ENCODE peak calls at places on chromosome 7, in six cellular contexts. One of them, this sample, is unnamed.

GRCh38 chr7:142788303-142789286 is 17.8 kb downstream of the PRSS2 start:
- DNase-seq in EL: no peak
- DNase-seq in C1 segment of cervical spinal cord: no peak
- DNase-seq in stimulated activated CD8-positive, alpha-beta memory T cell treated with anti-CD3 and anti-CD28 coated beads, Interleukin-2, amount 100 ng/mL, for 1 hour: no peak
- DNase-seq in sigmoid colon: no peak
- DNase-seq in GM18507: no peak
- DNase-seq in this sample: peak

GRCh38 chr7:77428777-77429231 is 12.7 kb upstream of the GSAP start:
- DNase-seq in EL: no peak
- DNase-seq in C1 segment of cervical spinal cord: no peak
- DNase-seq in stimulated activated CD8-positive, alpha-beta memory T cell treated with anti-CD3 and anti-CD28 coated beads, Interleukin-2, amount 100 ng/mL, for 1 hour: no peak
- DNase-seq in sigmoid colon: no peak
- DNase-seq in GM18507: no peak
- DNase-seq in this sample: no peak

GRCh38 chr7:107284911-107285479 is 116.2 kb downstream of the HBP1 start:
- DNase-seq in EL: no peak
- DNase-seq in C1 segment of cervical spinal cord: no peak
- DNase-seq in stimulated activated CD8-positive, alpha-beta memory T cell treated with anti-CD3 and anti-CD28 coated beads, Interleukin-2, amount 100 ng/mL, for 1 hour: no peak
- DNase-seq in sigmoid colon: no peak
- DNase-seq in GM18507: no peak
- DNase-seq in this sample: no peak

GRCh38 chr7:82122290-82122689 is 321.3 kb downstream of the CACNA2D1 start:
- DNase-seq in EL: no peak
- DNase-seq in C1 segment of cervical spinal cord: no peak
- DNase-seq in stimulated activated CD8-positive, alpha-beta memory T cell treated with anti-CD3 and anti-CD28 coated beads, Interleukin-2, amount 100 ng/mL, for 1 hour: no peak
- DNase-seq in sigmoid colon: no peak
- DNase-seq in GM18507: no peak
- DNase-seq in this sample: no peak

GRCh38 chr7:1288390-1288995 is 55.8 kb downstream of the UNCX start:
- DNase-seq in EL: no peak
- DNase-seq in C1 segment of cervical spinal cord: no peak
- DNase-seq in stimulated activated CD8-positive, alpha-beta memory T cell treated with anti-CD3 and anti-CD28 coated beads, Interleukin-2, amount 100 ng/mL, for 1 hour: no peak
- DNase-seq in sigmoid colon: no peak
- DNase-seq in GM18507: no peak
- DNase-seq in this sample: no peak

GRCh38 chr7:116249969-116250553 is 39.7 kb downstream of the TES start:
- DNase-seq in EL: peak
- DNase-seq in C1 segment of cervical spinal cord: no peak
- DNase-seq in stimulated activated CD8-positive, alpha-beta memory T cell treated with anti-CD3 and anti-CD28 coated beads, Interleukin-2, amount 100 ng/mL, for 1 hour: no peak
- DNase-seq in sigmoid colon: no peak
- DNase-seq in GM18507: no peak
- DNase-seq in this sample: no peak

GRCh38 chr7:139127648-139128047 is 18.1 kb upstream of the ZC3HAV1 start:
- DNase-seq in EL: no peak
- DNase-seq in C1 segment of cervical spinal cord: no peak
- DNase-seq in stimulated activated CD8-positive, alpha-beta memory T cell treated with anti-CD3 and anti-CD28 coated beads, Interleukin-2, amount 100 ng/mL, for 1 hour: no peak
- DNase-seq in sigmoid colon: no peak
- DNase-seq in GM18507: no peak
- DNase-seq in this sample: no peak

GRCh38 chr7:73515184-73515583 is 6.9 kb downstream of the BAZ1B start:
- DNase-seq in EL: no peak
- DNase-seq in C1 segment of cervical spinal cord: no peak
- DNase-seq in stimulated activated CD8-positive, alpha-beta memory T cell treated with anti-CD3 and anti-CD28 coated beads, Interleukin-2, amount 100 ng/mL, for 1 hour: no peak
- DNase-seq in sigmoid colon: no peak
- DNase-seq in GM18507: no peak
- DNase-seq in this sample: no peak

GRCh38 chr7:102321351-102322201 is 34.7 kb downstream of the SPDYE6 start:
- DNase-seq in EL: no peak
- DNase-seq in C1 segment of cervical spinal cord: no peak
- DNase-seq in stimulated activated CD8-positive, alpha-beta memory T cell treated with anti-CD3 and anti-CD28 coated beads, Interleukin-2, amount 100 ng/mL, for 1 hour: no peak
- DNase-seq in sigmoid colon: no peak
- DNase-seq in GM18507: no peak
- DNase-seq in this sample: peak